ENCODE peak calls at places on chromosomes 6 and 20, in ten cellular contexts. Z is thoracic aorta, F is coronary artery, R is AG04450, E is tibial nerve, D is IMR-90, B is lower lobe of right lung, P is mesendoderm, H is osteoblast, S is dorsolateral prefrontal cortex. I is an unnamed sample.

GRCh38 chr6:124961784-124962611 is at the start of gene RNF217:
- DNase-seq in Z (peak; percentile 35), F (peak; percentile 86), R (no peak), E (peak; percentile 63), D (peak; percentile 76), B (peak; percentile 79), P (peak; percentile 72), H (peak; percentile 88), S (peak; percentile 70), I (peak; percentile 44)

GRCh38 chr6:112205521-112206458 is 48.6 kb downstream of the LAMA4 start:
- DNase-seq in Z (no peak), F (no peak), R (no peak), E (no peak), D (peak; percentile 45), B (no peak), P (peak; percentile 68), H (no peak), S (no peak), I (peak; percentile 15)

GRCh38 chr6:170212051-170212756 is 78.7 kb downstream of the DLL1 start:
- DNase-seq in Z (no peak), F (peak; percentile 43), R (no peak), E (peak; percentile 2), D (no peak), B (no peak), P (no peak), H (peak; percentile 66), S (peak; percentile 36), I (no peak)

GRCh38 chr6:3808759-3809514 is 40.2 kb upstream of the FAM50B start:
- DNase-seq in Z (peak; percentile 62), F (peak; percentile 88), R (peak; percentile 71), E (peak; percentile 56), D (peak; percentile 90), B (no peak), P (no peak), H (peak; percentile 97), S (no peak), I (peak; percentile 89)

GRCh38 chr6:150491796-150492142 is 107.9 kb upstream of the PLEKHG1 start:
- DNase-seq in Z (no peak), F (no peak), R (no peak), E (no peak), D (no peak), B (no peak), P (no peak), H (no peak), S (no peak), I (no peak)

GRCh38 chr6:139271056-139271455 is 20.7 kb downstream of the TXLNB start:
- DNase-seq in Z (no peak), F (no peak), R (peak; percentile 18), E (no peak), D (peak; percentile 77), B (no peak), P (no peak), H (no peak), S (no peak), I (peak; percentile 25)

GRCh38 chr6:165455488-165455887 is 146.1 kb upstream of the C6orf118 start:
- DNase-seq in Z (no peak), F (no peak), R (no peak), E (no peak), D (no peak), B (no peak), P (no peak), H (no peak), S (no peak), I (no peak)

GRCh38 chr20:63538204-63539091 is 1.3 kb upstream of the PTK6 start:
- DNase-seq in Z (no peak), F (no peak), R (no peak), E (no peak), D (peak; percentile 22), B (peak; percentile 86), P (no peak), H (no peak), S (no peak), I (peak; percentile 89)

GRCh38 chr6:68778356-68779020 is 143.4 kb downstream of the ADGRB3 start:
- DNase-seq in Z (no peak), F (no peak), R (no peak), E (no peak), D (peak; percentile 7), B (no peak), P (peak; percentile 72), H (no peak), S (peak; percentile 47), I (peak; percentile 5)

GRCh38 chr6:37589198-37589597 is 89.5 kb upstream of the CCDC167 start:
- DNase-seq in Z (no peak), F (no peak), R (no peak), E (no peak), D (no peak), B (no peak), P (no peak), H (peak; percentile 26), S (no peak), I (no peak)

GRCh38 chr20:15823718-15824117 is 749.5 kb downstream of the KIF16B start:
- DNase-seq in Z (no peak), F (no peak), R (no peak), E (no peak), D (no peak), B (no peak), P (no peak), H (no peak), S (no peak), I (no peak)

GRCh38 chr6:146543211-146543939 is at the start of gene RAB32:
- DNase-seq in Z (peak; percentile 67), F (peak; percentile 95), R (peak; percentile 84), E (peak; percentile 80), D (peak; percentile 95), B (peak; percentile 98), P (peak; percentile 96), H (peak; percentile 98), S (peak; percentile 85), I (peak; percentile 80)

DNA sequence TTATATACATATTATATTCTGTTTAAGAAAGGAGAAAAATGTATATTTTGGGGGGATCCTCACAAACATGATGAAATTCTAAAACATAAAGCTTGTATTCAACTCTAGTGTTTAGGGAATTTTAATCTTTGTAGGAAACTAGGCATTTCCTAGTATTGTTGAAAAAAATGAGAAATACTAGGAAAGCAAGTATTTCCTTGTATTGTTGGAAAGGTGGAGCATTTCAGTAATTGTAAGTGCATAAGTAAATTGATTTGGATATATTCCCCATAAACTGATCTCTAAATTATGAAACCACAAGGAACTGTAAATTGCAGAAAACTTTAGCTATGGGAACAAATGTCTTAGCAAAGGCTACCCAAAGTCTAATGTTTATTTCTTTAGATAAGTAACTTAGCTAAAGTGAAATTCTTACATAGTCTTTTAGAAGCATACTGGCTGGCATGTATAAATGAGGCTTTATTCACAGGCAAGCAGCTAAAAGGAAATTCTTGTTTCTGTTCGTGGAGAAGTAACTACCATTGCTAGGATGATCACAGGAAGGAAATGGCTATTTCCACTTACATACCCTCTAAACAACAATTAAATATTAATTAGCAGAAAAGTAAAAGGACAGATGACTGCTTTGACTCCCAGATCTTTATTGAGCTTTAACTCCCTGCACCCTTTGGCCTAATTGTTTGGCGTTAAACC is 19.9 kb upstream of the NRN1 start:
- DNase-seq in Z (no peak), F (no peak), R (no peak), E (no peak), D (no peak), B (no peak), P (no peak), H (no peak), S (no peak), I (no peak)
- H3K27ac ChIP-seq in Z (no peak overlapping the region), F (peak overlapping the region; percentile 0), R (no peak overlapping the region), E (peak overlapping the region; percentile 32), D (no peak overlapping the region), B (no peak overlapping the region), P (no peak overlapping the region), H (no peak overlapping the region), S (peak overlapping the region; percentile 26), I (no peak overlapping the region)

GRCh38 chr6:25963426-25964123 is 973 bp downstream of the TRIM38 start:
- DNase-seq in Z (no peak), F (no peak), R (no peak), E (no peak), D (peak; percentile 16), B (no peak), P (peak; percentile 87), H (no peak), S (no peak), I (peak; percentile 42)
- H3K27ac ChIP-seq in Z (peak overlapping the region; percentile 98), F (peak overlapping the region; percentile 95), R (no peak overlapping the region), E (peak overlapping the region; percentile 95), D (peak overlapping the region; percentile 67), B (peak overlapping the region; percentile 90), P (peak overlapping the region; percentile 22), H (peak overlapping the region; percentile 48), S (peak overlapping the region; percentile 87), I (peak overlapping the region; percentile 85)

GRCh38 chr6:133939778-133940667 is 13.0 kb upstream of the TBPL1 start:
- DNase-seq in Z (no peak), F (no peak), R (no peak), E (no peak), D (no peak), B (no peak), P (no peak), H (no peak), S (no peak), I (no peak)
- H3K27ac ChIP-seq in Z (no peak overlapping the region), F (no peak overlapping the region), R (no peak overlapping the region), E (no peak overlapping the region), D (no peak overlapping the region), B (no peak overlapping the region), P (no peak overlapping the region), H (no peak overlapping the region), S (no peak overlapping the region), I (no peak overlapping the region)

GRCh38 chr6:76818451-76818850 is 644.8 kb downstream of the HTR1B start:
- DNase-seq in Z (no peak), F (no peak), R (no peak), E (no peak), D (no peak), B (no peak), P (no peak), H (no peak), S (no peak), I (no peak)

GRCh38 chr6:76814496-76815458 is 648.5 kb downstream of the HTR1B start:
- DNase-seq in Z (no peak), F (no peak), R (no peak), E (no peak), D (no peak), B (no peak), P (no peak), H (peak; percentile 64), S (no peak), I (no peak)

DNA sequence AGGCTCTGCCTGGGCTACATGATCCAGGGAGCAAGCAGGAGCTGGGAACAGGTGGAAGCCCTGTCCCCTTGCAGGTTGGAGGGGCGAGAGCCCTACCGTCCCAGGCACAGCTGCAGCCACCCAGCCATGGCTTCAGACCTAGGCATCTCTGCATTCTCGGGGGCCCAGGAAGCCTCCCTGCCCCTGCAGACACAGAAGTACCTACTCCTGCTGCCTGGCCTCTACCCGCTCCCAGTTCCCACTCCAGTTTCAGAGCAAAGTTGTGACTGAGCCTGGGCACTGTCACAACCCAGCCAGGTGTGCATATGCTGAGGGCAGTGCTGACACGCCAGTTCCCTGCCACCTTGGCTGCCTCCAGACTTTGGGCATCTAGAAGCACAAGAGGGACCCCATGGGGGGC is 645.9 kb downstream of the HTR1B start:
- DNase-seq in Z (no peak), F (no peak), R (no peak), E (no peak), D (no peak), B (no peak), P (no peak), H (no peak), S (no peak), I (no peak)
- H3K27ac ChIP-seq in Z (no peak overlapping the region), F (no peak overlapping the region), R (no peak overlapping the region), E (no peak overlapping the region), D (no peak overlapping the region), B (no peak overlapping the region), P (no peak overlapping the region), H (no peak overlapping the region), S (no peak overlapping the region), I (no peak overlapping the region)

GRCh38 chr20:38515631-38516030 is 43.0 kb downstream of the RALGAPB start:
- DNase-seq in Z (no peak), F (no peak), R (no peak), E (no peak), D (no peak), B (no peak), P (no peak), H (no peak), S (no peak), I (no peak)
- H3K27ac ChIP-seq in Z (no peak overlapping the region), F (no peak overlapping the region), R (no peak overlapping the region), E (no peak overlapping the region), D (no peak overlapping the region), B (no peak overlapping the region), P (no peak overlapping the region), H (no peak overlapping the region), S (no peak overlapping the region), I (no peak overlapping the region)